ENCODE peak calls at places on chromosomes 7 and 10, in four cellular contexts. Y is HCT116, H is Panc1, D is K562. Q is an unnamed sample.

GRCh38 chr10:72085864-72086465 is 2.4 kb downstream of the SPOCK2 start:
- DNase-seq in Y (no peak), H (no peak), D (no peak), Q (no peak)

GRCh38 chr7:13540429-13540828 is 449.0 kb downstream of the ETV1 start:
- DNase-seq in Y (no peak), H (no peak), D (no peak), Q (no peak)

GRCh38 chr10:1395025-1395981 is 339.1 kb downstream of the WDR37 start:
- DNase-seq in Y (no peak), H (no peak), D (no peak), Q (no peak)

GRCh38 chr7:154480817-154481216 is 428.6 kb downstream of the DPP6 start:
- DNase-seq in Y (no peak), H (no peak), D (no peak), Q (no peak)

GRCh38 chr10:33163941-33164824 is 170.3 kb downstream of the NRP1 start:
- DNase-seq in Y (no peak), H (no peak), D (no peak), Q (peak)

GRCh38 chr10:131652416-131652815 is 248.4 kb upstream of the PPP2R2D start:
- DNase-seq in Y (no peak), H (no peak), D (no peak), Q (no peak)

GRCh38 chr7:125149151-125149550 is 219.5 kb upstream of the POT1 start:
- DNase-seq in Y (no peak), H (no peak), D (no peak), Q (no peak)

GRCh38 chr10:50508315-50509051 is 115.3 kb downstream of the SGMS1 start:
- DNase-seq in Y (no peak), H (no peak), D (no peak), Q (peak)

GRCh38 chr10:96168546-96168945 is 38.4 kb downstream of the ZNF518A start:
- DNase-seq in Y (no peak), H (no peak), D (peak), Q (no peak)

GRCh38 chr7:153188161-153188560 is 428.6 kb downstream of the ACTR3B start:
- DNase-seq in Y (no peak), H (no peak), D (no peak), Q (no peak)

GRCh38 chr10:130737622-130738021 is 573.9 kb downstream of the TCERG1L start:
- DNase-seq in Y (no peak), H (no peak), D (no peak), Q (no peak)

GRCh38 chr7:111498608-111499007 is 63.7 kb downstream of the IMMP2L start:
- DNase-seq in Y (no peak), H (peak), D (no peak), Q (no peak)

GRCh38 chr10:944034-944831 is 12.7 kb upstream of the LARP4B start:
- DNase-seq in Y (no peak), H (no peak), D (no peak), Q (no peak)

GRCh38 chr7:100162874-100163533 is 4.5 kb upstream of the TRAPPC14 start:
- DNase-seq in Y (no peak), H (no peak), D (no peak), Q (no peak)

GRCh38 chr7:24587853-24588252 is 14.6 kb downstream of the PALS2 start:
- DNase-seq in Y (no peak), H (no peak), D (peak), Q (peak)

GRCh38 chr7:157502701-157503111 is 165.9 kb downstream of the DNAJB6 start:
- DNase-seq in Y (no peak), H (no peak), D (no peak), Q (no peak)

GRCh38 chr7:25124485-25125136 is 449 bp downstream of the CYCS start:
- DNase-seq in Y (no peak), H (no peak), D (peak), Q (no peak)

GRCh38 chr10:97822261-97822687 is 27.4 kb upstream of the GOLGA7B start:
- DNase-seq in Y (no peak), H (no peak), D (no peak), Q (no peak)

GRCh38 chr7:90383879-90384278 is 19.4 kb upstream of the CLDN12 start:
- DNase-seq in Y (no peak), H (no peak), D (no peak), Q (no peak)

DNA sequence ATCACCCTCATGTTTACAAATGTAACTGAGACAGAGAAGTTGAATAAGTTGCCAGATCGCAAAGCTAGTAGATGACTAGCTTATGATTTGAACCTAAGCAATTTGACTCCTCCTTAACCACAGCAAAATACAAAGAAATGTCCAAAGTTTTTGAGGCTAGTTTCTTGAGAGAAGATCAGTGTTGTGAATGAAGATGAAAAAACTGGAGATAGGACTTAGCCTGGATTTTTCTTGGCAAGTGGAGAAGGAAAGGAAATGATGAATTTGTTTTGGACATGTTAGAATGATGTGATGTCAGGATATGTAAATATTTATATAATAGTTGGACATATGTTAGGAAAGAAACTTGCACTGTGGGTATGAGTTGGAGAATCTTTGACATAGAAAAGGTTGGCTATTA is 149.8 kb downstream of the LSMEM1 start:
- DNase-seq in Y (no peak), H (peak), D (no peak), Q (no peak)
- TF ChIP-seq TCF7L2 in Y (no peak), H (no peak), D (no peak), Q (no peak)

GRCh38 chr10:70459771-70460490 is 18.4 kb upstream of the NODAL start:
- DNase-seq in Y (no peak), H (no peak), D (no peak), Q (no peak)

GRCh38 chr10:70461397-70462348 is 16.9 kb upstream of the PALD1 start:
- DNase-seq in Y (peak), H (peak), D (peak), Q (peak)

GRCh38 chr10:70465278-70465677 is 13.3 kb upstream of the PALD1 start:
- DNase-seq in Y (no peak), H (no peak), D (no peak), Q (no peak)

GRCh38 chr10:70459061-70459770 is 17.7 kb upstream of the NODAL start:
- DNase-seq in Y (no peak), H (no peak), D (no peak), Q (no peak)

DNA sequence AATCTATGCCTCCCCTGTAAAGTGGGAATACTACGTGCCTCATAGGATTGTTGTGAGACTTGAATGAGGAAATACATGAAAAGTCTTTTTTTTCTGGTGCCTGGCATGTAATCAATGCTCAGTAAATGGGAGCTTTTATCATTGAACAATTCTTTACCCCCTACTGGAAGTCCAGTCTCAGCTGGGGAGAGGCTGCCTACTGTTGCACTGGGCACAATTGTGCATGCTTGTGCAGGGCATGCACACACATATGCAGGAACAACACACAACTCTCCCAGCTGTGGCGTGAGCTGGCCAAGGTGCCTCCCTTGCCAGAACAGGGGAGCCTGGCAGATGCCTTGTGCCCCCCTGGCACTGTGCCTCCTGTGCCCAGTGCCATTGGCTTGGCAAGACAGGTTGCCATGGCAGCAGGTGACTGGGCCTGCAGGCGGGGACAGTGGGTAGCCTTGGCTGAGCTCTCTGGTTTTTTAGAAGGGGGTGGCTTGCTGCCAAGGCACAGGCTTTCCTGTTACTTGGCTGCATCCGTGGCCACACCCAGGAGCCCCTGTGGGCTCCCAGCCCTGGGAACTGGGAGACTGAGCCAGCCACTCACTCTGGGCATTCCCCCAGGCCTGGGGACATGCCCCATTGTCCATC is 16.1 kb upstream of the PALD1 start:
- DNase-seq in Y (peak), H (no peak), D (no peak), Q (no peak)
- TF ChIP-seq TCF7L2 in Y (no peak), H (no peak), D (no peak), Q (no peak)

GRCh38 chr7:18753972-18754610 is 258.5 kb downstream of the HDAC9 start:
- DNase-seq in Y (no peak), H (no peak), D (no peak), Q (no peak)
- TF ChIP-seq TCF7L2 in Y (no peak), H (no peak), D (no peak), Q (no peak)

DNA sequence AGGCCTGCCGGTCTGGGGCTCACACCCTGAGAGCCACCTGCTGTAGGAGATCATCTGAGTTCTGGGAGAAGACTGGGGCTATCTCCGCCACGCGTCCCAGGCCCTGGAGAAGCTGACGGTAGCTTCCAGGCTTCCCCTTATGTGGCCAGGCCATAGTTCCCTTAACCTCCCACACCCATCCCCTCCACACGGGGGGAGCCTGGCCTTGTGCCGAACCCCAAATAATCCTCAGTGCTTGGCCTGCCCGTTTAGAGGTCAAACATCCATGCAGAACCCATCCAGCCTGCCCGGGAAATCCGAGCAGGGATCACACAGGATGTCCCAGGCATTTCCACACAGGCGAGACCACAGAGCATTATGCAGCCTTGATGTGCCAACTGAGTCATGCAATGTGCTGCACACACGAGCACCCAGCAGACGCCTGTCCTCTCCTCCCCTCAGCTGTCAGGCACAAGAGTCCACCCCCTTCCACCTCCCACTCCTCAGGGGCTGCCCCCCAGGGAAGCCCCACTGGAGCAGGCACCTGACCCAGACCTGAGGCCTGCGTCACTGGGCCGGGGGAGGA is 176.2 kb downstream of the PRKAG2 start:
- DNase-seq in Y (no peak), H (no peak), D (no peak), Q (no peak)
- TF ChIP-seq TCF7L2 in Y (no peak), H (no peak), D (no peak), Q (no peak)

DNA sequence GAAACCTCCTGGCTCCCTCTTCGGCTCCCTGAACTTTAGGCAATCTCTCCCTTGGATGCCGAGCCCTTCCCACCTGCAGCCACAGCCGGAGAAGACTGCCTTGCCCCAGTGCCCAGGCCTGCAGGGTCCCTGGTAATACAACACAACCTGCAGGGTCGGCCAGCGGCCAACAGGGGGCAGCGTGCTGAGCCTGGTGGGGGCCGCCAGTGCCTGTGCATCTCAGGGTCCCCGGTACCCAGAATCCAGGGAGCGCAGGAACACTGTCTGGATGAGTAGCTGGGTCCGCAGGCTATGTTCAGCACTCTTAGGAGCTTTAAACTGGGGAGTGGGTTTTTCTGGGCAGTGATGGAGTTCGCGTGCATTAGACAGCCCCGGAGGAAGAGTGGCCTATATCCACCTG is 17.5 kb upstream of the C10orf71 start:
- DNase-seq in Y (no peak), H (no peak), D (peak), Q (no peak)
- TF ChIP-seq TCF7L2 in Y (no peak), H (no peak), D (no peak), Q (no peak)

Q was measured in HepG2.